ENCODE peak calls at places on chromosome 14, in six cellular contexts. S, M, Z, C, L and K are unnamed samples.

GRCh38 chr14:94974422-94974821 is 182.9 kb downstream of the DICER1 start:
- DNase-seq in C (no peak), Z (no peak), M (no peak), S (no peak), L (no peak), K (no peak)

GRCh38 chr14:65156568-65157366 is 54.5 kb upstream of the MAX start:
- DNase-seq in S (no peak), L (peak; percentile 93), Z (no peak), M (no peak), C (peak; percentile 76), K (peak; percentile 64)

GRCh38 chr14:76591270-76591669 is 170.0 kb upstream of the VASH1 start:
- DNase-seq in Z (peak; percentile 16), L (no peak), S (no peak), M (no peak), C (no peak), K (no peak)

GRCh38 chr14:59484611-59485174 is 376 bp downstream of the JKAMP start:
- DNase-seq in Z (no peak), C (peak; percentile 32), L (peak; percentile 48), M (no peak), S (no peak), K (peak; percentile 21)

GRCh38 chr14:70714055-70714550 is 72.4 kb downstream of the TTC9 start:
- DNase-seq in S (no peak), Z (peak; percentile 79), M (peak; percentile 67), L (peak; percentile 62), C (peak; percentile 36), K (peak; percentile 13)

GRCh38 chr14:24839617-24840203 is 205.7 kb upstream of the GZMB start:
- DNase-seq in L (no peak), S (no peak), C (no peak), Z (peak; percentile 40), M (no peak), K (no peak)

GRCh38 chr14:30299915-30300314 is 259.0 kb upstream of the G2E3 start:
- DNase-seq in C (peak; percentile 12), M (no peak), S (no peak), Z (no peak), L (no peak), K (no peak)

GRCh38 chr14:34205799-34206198 is 254.9 kb upstream of the EGLN3 start:
- DNase-seq in C (no peak), M (no peak), Z (no peak), L (no peak), S (no peak), K (no peak)

GRCh38 chr14:56952766-56953473 is 142.6 kb upstream of the OTX2 start:
- DNase-seq in L (no peak), S (no peak), Z (no peak), M (no peak), C (no peak), K (no peak)

GRCh38 chr14:77498984-77499527 is 440 bp upstream of the ISM2 start:
- DNase-seq in S (peak; percentile 50), M (no peak), C (no peak), L (no peak), Z (no peak), K (no peak)

GRCh38 chr14:104879983-104880565 is 15.0 kb downstream of the CEP170B start:
- DNase-seq in Z (no peak), M (no peak), S (no peak), C (no peak), L (no peak), K (no peak)

GRCh38 chr14:96247031-96247430 is 9.0 kb upstream of the BDKRB1 start:
- DNase-seq in L (no peak), Z (no peak), M (no peak), C (no peak), S (no peak), K (no peak)

GRCh38 chr14:21093769-21094681 is 4.4 kb downstream of the ZNF219 start:
- DNase-seq in S (peak; percentile 91), Z (peak; percentile 61), M (no peak), C (no peak), L (no peak), K (no peak)

DNA sequence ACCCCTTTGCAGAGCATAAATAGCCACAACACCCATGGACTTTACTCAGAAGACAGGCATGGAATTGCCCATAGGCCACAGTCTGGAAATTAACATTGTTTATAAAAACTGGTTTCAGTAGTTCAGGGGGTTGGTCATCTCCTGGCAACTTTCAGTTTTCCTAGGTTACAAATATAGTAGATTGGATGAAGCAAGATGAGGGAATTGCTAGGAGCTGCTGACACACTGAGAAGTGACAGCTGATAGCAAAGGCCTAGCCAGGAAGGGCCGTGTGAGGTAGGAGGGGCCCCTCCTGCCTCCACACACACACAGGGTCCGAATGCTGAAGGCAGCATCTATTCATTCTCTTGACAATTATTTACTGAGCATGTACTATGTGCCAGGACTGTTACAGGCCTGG is 8.3 kb downstream of the GALNT16 start:
- DNase-seq in Z (no peak), L (peak; percentile 69), S (no peak), C (peak; percentile 23), M (no peak), K (no peak)
- H3K4me2 ChIP-seq in Z (no peak overlapping the region), L (no peak overlapping the region), S (no peak overlapping the region), C (peak overlapping the region; percentile 53), M (no peak overlapping the region), K (no peak overlapping the region)

DNA sequence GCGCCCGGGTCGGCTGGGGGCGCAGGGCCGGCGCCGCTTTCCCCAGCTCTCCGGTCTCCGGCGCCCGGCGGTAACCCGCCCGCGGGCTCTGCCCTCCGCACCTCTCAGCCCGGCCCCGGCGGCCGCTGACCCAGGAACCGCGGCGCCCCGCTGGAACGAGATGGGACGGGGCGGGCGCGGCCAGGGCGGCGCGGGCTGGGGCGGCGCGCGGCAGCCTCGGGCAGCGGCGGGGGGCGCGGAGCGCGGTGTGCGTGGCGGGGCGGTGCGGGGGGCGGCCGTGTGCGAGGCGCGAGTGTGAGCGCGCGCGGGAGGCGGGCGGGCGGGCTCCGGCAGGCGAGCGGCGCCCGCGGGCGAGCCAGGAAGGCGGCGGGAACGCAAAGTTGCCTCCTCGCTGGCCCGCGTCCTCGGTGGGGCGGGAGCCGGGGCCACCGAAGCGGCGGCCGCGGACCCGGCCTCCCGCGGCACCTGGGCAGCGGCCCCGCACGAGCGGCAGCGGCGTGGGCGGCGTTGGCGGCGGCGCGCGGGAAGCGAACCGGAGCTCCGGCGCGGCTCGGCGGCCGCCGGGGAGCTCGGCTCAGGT is 671 bp upstream of the DIO3 start:
- DNase-seq in M (no peak), L (no peak), Z (no peak), S (no peak), C (no peak), K (no peak)
- TF ChIP-seq CTCF in M (no peak), L (no peak), Z (no peak), S (no peak), C (no peak), K (no peak)

GRCh38 chr14:75521415-75522199 is 662 bp upstream of the BATF start:
- DNase-seq in M (no peak), C (no peak), L (no peak), S (no peak), Z (peak; percentile 42), K (peak; percentile 6)

GRCh38 chr14:75520852-75521251 is 1.4 kb upstream of the BATF start:
- DNase-seq in M (no peak), S (no peak), L (no peak), Z (no peak), C (no peak), K (no peak)

GRCh38 chr14:75519826-75520692 is 2.2 kb upstream of the BATF start:
- DNase-seq in L (peak; percentile 79), S (no peak), C (no peak), M (no peak), Z (no peak), K (no peak)

GRCh38 chr14:75519394-75519793 is 2.9 kb upstream of the BATF start:
- DNase-seq in M (no peak), S (no peak), Z (no peak), C (no peak), L (no peak), K (no peak)

GRCh38 chr14:75518625-75519024 is 3.6 kb upstream of the BATF start:
- DNase-seq in L (peak; percentile 27), M (peak; percentile 23), Z (no peak), C (no peak), S (peak; percentile 71), K (peak; percentile 21)
- H3K4me2 ChIP-seq in L (no peak overlapping the region), M (no peak overlapping the region), Z (no peak overlapping the region), C (no peak overlapping the region), S (no peak overlapping the region), K (no peak overlapping the region)

GRCh38 chr14:46661728-46662127 is 10.1 kb upstream of the RPL10L start:
- DNase-seq in Z (peak; percentile 9), S (peak; percentile 45), L (no peak), C (no peak), M (no peak), K (no peak)
- TF ChIP-seq CTCF in Z (peak; percentile 18), S (peak; percentile 67), L (no peak), C (peak; percentile 5), M (no peak), K (no peak)

GRCh38 chr14:90853116-90853515 is 36.9 kb upstream of the TTC7B start:
- DNase-seq in Z (no peak), S (no peak), M (no peak), C (no peak), L (no peak), K (no peak)
- H3K4me2 ChIP-seq in Z (no peak overlapping the region), S (no peak overlapping the region), M (no peak overlapping the region), C (no peak overlapping the region), L (no peak overlapping the region), K (no peak overlapping the region)

DNA sequence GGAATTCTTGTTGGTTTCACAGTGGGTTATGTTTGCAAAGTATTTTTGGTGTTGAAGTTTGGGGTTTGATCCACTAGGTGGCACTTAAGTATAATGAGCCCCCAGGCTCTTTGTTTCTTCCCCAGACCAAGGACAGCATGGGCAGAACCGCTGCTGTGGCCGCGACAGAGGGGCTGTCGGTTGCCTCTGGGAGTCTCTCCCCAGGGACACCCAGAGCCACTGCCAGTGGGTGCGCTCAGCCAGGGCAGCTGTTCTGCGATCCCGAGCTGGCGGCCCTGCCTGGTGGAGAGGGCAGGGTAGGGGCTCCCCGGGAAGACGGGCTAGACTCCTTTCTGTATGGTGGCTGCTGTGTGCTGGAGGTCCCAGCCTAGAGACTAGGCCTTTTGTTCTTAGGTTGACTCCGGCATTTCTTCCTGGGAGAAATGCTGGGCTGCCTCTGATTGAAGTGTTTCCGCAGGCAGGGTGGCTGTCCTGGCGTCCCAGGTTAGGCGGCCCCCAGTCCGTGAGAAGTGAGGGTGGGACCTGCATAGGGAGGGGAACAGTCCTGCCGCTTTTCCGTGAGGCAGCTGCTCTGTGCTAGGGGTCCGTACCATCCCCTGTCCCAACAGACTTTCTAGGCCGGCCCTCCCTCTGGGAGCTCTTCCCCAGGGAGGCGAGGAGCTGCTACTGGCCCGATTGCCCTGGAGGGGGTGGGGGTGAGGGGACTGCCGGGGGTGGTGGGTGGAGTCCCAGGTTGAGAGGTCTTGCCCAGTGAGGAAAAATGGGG is 253.1 kb upstream of the PELI2 start:
- DNase-seq in Z (no peak), S (peak; percentile 75), C (no peak), L (no peak), M (no peak), K (peak; percentile 18)
- TF ChIP-seq CTCF in Z (no peak), S (peak; percentile 75), C (no peak), L (no peak), M (no peak), K (peak; percentile 41)